ENCODE peak calls at places on chromosomes 12 and 14, in five cellular contexts. One of them, this sample, is unnamed.

GRCh38 chr14:99522934-99523660 is 41.9 kb downstream of the CCNK start:
- DNase-seq in C1 segment of cervical spinal cord: no peak
- DNase-seq in transverse colon: peak; percentile 34
- DNase-seq in dorsolateral prefrontal cortex: no peak
- DNase-seq in fibroblast of the conjunctiva: no peak
- DNase-seq in this sample: no peak

GRCh38 chr12:70667253-70667652 is 30.0 kb upstream of the PTPRB start:
- DNase-seq in C1 segment of cervical spinal cord: no peak
- DNase-seq in transverse colon: no peak
- DNase-seq in dorsolateral prefrontal cortex: no peak
- DNase-seq in fibroblast of the conjunctiva: no peak
- DNase-seq in this sample: no peak

GRCh38 chr14:71464840-71465239 is 467.4 kb upstream of the RGS6 start:
- DNase-seq in C1 segment of cervical spinal cord: no peak
- DNase-seq in transverse colon: no peak
- DNase-seq in dorsolateral prefrontal cortex: no peak
- DNase-seq in fibroblast of the conjunctiva: no peak
- DNase-seq in this sample: no peak

GRCh38 chr14:76863724-76864407 is 37.7 kb downstream of the LRRC74A start:
- DNase-seq in C1 segment of cervical spinal cord: peak; percentile 54
- DNase-seq in transverse colon: peak; percentile 23
- DNase-seq in dorsolateral prefrontal cortex: peak; percentile 26
- DNase-seq in fibroblast of the conjunctiva: no peak
- DNase-seq in this sample: peak; percentile 30

GRCh38 chr12:132172619-132173018 is 28.4 kb downstream of the NOC4L start:
- DNase-seq in C1 segment of cervical spinal cord: no peak
- DNase-seq in transverse colon: no peak
- DNase-seq in dorsolateral prefrontal cortex: no peak
- DNase-seq in fibroblast of the conjunctiva: no peak
- DNase-seq in this sample: no peak

GRCh38 chr12:79681008-79681590 is 9.7 kb downstream of the PAWR start:
- DNase-seq in C1 segment of cervical spinal cord: no peak
- DNase-seq in transverse colon: no peak
- DNase-seq in dorsolateral prefrontal cortex: no peak
- DNase-seq in fibroblast of the conjunctiva: no peak
- DNase-seq in this sample: no peak

GRCh38 chr12:109624467-109624866 is 50.9 kb downstream of the MVK start:
- DNase-seq in C1 segment of cervical spinal cord: no peak
- DNase-seq in transverse colon: no peak
- DNase-seq in dorsolateral prefrontal cortex: no peak
- DNase-seq in fibroblast of the conjunctiva: no peak
- DNase-seq in this sample: no peak

GRCh38 chr12:121403721-121404120 is 3.8 kb downstream of the RNF34 start:
- DNase-seq in C1 segment of cervical spinal cord: no peak
- DNase-seq in transverse colon: no peak
- DNase-seq in dorsolateral prefrontal cortex: no peak
- DNase-seq in fibroblast of the conjunctiva: no peak
- DNase-seq in this sample: no peak

GRCh38 chr12:92844147-92844763 is 84.8 kb downstream of the EEA1 start:
- DNase-seq in C1 segment of cervical spinal cord: no peak
- DNase-seq in transverse colon: no peak
- DNase-seq in dorsolateral prefrontal cortex: no peak
- DNase-seq in fibroblast of the conjunctiva: peak; percentile 61
- DNase-seq in this sample: no peak

GRCh38 chr14:21308132-21308478 is 28.2 kb downstream of the RPGRIP1 start:
- DNase-seq in C1 segment of cervical spinal cord: no peak
- DNase-seq in transverse colon: no peak
- DNase-seq in dorsolateral prefrontal cortex: no peak
- DNase-seq in fibroblast of the conjunctiva: no peak
- DNase-seq in this sample: no peak

GRCh38 chr12:127720334-127720733 is 546.6 kb upstream of the TMEM132C start:
- DNase-seq in C1 segment of cervical spinal cord: no peak
- DNase-seq in transverse colon: no peak
- DNase-seq in dorsolateral prefrontal cortex: peak; percentile 41
- DNase-seq in fibroblast of the conjunctiva: no peak
- DNase-seq in this sample: no peak

GRCh38 chr14:90405755-90406154 is 8.9 kb downstream of the CALM1 start:
- DNase-seq in C1 segment of cervical spinal cord: no peak
- DNase-seq in transverse colon: no peak
- DNase-seq in dorsolateral prefrontal cortex: no peak
- DNase-seq in fibroblast of the conjunctiva: no peak
- DNase-seq in this sample: no peak

GRCh38 chr12:122951979-122952892 is 14.0 kb downstream of the ABCB9 start:
- DNase-seq in C1 segment of cervical spinal cord: peak; percentile 63
- DNase-seq in transverse colon: peak; percentile 85
- DNase-seq in dorsolateral prefrontal cortex: peak; percentile 81
- DNase-seq in fibroblast of the conjunctiva: peak; percentile 43
- DNase-seq in this sample: peak; percentile 86

GRCh38 chr14:34368115-34368970 is 93.7 kb downstream of the SPTSSA start:
- DNase-seq in C1 segment of cervical spinal cord: no peak
- DNase-seq in transverse colon: peak; percentile 38
- DNase-seq in dorsolateral prefrontal cortex: no peak
- DNase-seq in fibroblast of the conjunctiva: peak; percentile 37
- DNase-seq in this sample: no peak

GRCh38 chr12:123533672-123534643 is at the start of gene RILPL1:
- DNase-seq in C1 segment of cervical spinal cord: peak; percentile 42
- DNase-seq in transverse colon: peak; percentile 35
- DNase-seq in dorsolateral prefrontal cortex: peak; percentile 40
- DNase-seq in fibroblast of the conjunctiva: no peak
- DNase-seq in this sample: peak; percentile 58